ENCODE peak calls at places on chromosome 11, in four cellular contexts. One of them, this sample, is unnamed.

GRCh38 chr11:65555693-65556231 is 2.4 kb downstream of the LTBP3 start:
- DNase-seq in colonic mucosa: peak; percentile 46
- DNase-seq in uterus: peak; percentile 63
- DNase-seq in IMR-90: peak; percentile 88
- DNase-seq in this sample: no peak

GRCh38 chr11:85385561-85385960 is 241.6 kb downstream of the DLG2 start:
- DNase-seq in colonic mucosa: no peak
- DNase-seq in uterus: no peak
- DNase-seq in IMR-90: no peak
- DNase-seq in this sample: no peak

GRCh38 chr11:67032830-67033555 is 10.1 kb downstream of the SYT12 start:
- DNase-seq in colonic mucosa: no peak
- DNase-seq in uterus: peak; percentile 68
- DNase-seq in IMR-90: peak; percentile 94
- DNase-seq in this sample: no peak

GRCh38 chr11:64253043-64253442 is 1.7 kb downstream of the PLCB3 start:
- DNase-seq in colonic mucosa: no peak
- DNase-seq in uterus: no peak
- DNase-seq in IMR-90: no peak
- DNase-seq in this sample: no peak

GRCh38 chr11:14454861-14455632 is 44.6 kb downstream of the COPB1 start:
- DNase-seq in colonic mucosa: no peak
- DNase-seq in uterus: no peak
- DNase-seq in IMR-90: peak; percentile 39
- DNase-seq in this sample: no peak

GRCh38 chr11:22774716-22775115 is 54.9 kb downstream of the SVIP start:
- DNase-seq in colonic mucosa: no peak
- DNase-seq in uterus: no peak
- DNase-seq in IMR-90: no peak
- DNase-seq in this sample: no peak

GRCh38 chr11:72576196-72576595 is 98.0 kb downstream of the PDE2A start:
- DNase-seq in colonic mucosa: no peak
- DNase-seq in uterus: no peak
- DNase-seq in IMR-90: no peak
- DNase-seq in this sample: no peak

GRCh38 chr11:61832758-61833157 is 4.7 kb downstream of the FADS2 start:
- DNase-seq in colonic mucosa: no peak
- DNase-seq in uterus: no peak
- DNase-seq in IMR-90: no peak
- DNase-seq in this sample: no peak

GRCh38 chr11:61754534-61755482 is 2.4 kb downstream of the MYRF start:
- DNase-seq in colonic mucosa: no peak
- DNase-seq in uterus: peak; percentile 84
- DNase-seq in IMR-90: peak; percentile 54
- DNase-seq in this sample: no peak

GRCh38 chr11:16095756-16096155 is 260.6 kb downstream of the SOX6 start:
- DNase-seq in colonic mucosa: no peak
- DNase-seq in uterus: no peak
- DNase-seq in IMR-90: no peak
- DNase-seq in this sample: no peak

GRCh38 chr11:43638717-43639116 is 41.8 kb upstream of the HSD17B12 start:
- DNase-seq in colonic mucosa: no peak
- DNase-seq in uterus: no peak
- DNase-seq in IMR-90: no peak
- DNase-seq in this sample: no peak

GRCh38 chr11:23751280-23751679 is 745.6 kb upstream of the LUZP2 start:
- DNase-seq in colonic mucosa: no peak
- DNase-seq in uterus: no peak
- DNase-seq in IMR-90: no peak
- DNase-seq in this sample: no peak

GRCh38 chr11:75301602-75302345 is 49.7 kb downstream of the ARRB1 start:
- DNase-seq in colonic mucosa: peak; percentile 69
- DNase-seq in uterus: no peak
- DNase-seq in IMR-90: no peak
- DNase-seq in this sample: peak; percentile 26

GRCh38 chr11:27281740-27282139 is 81.3 kb downstream of the CCDC34 start:
- DNase-seq in colonic mucosa: no peak
- DNase-seq in uterus: no peak
- DNase-seq in IMR-90: no peak
- DNase-seq in this sample: no peak

GRCh38 chr11:108500721-108501120 is 2.5 kb upstream of the POGLUT3 start:
- DNase-seq in colonic mucosa: no peak
- DNase-seq in uterus: no peak
- DNase-seq in IMR-90: no peak
- DNase-seq in this sample: no peak

GRCh38 chr11:86209806-86210657 is 34.5 kb upstream of the EED start:
- DNase-seq in colonic mucosa: no peak
- DNase-seq in uterus: no peak
- DNase-seq in IMR-90: no peak
- DNase-seq in this sample: no peak

GRCh38 chr11:64007160-64007628 is 21.0 kb downstream of the OTUB1 start:
- DNase-seq in colonic mucosa: peak; percentile 27
- DNase-seq in uterus: peak; percentile 32
- DNase-seq in IMR-90: no peak
- DNase-seq in this sample: no peak

GRCh38 chr11:3153291-3153861 is 11.7 kb downstream of the OSBPL5 start:
- DNase-seq in colonic mucosa: no peak
- DNase-seq in uterus: peak; percentile 67
- DNase-seq in IMR-90: peak; percentile 97
- DNase-seq in this sample: no peak

GRCh38 chr11:120587299-120587698 is 75.8 kb downstream of the GRIK4 start:
- DNase-seq in colonic mucosa: no peak
- DNase-seq in uterus: no peak
- DNase-seq in IMR-90: no peak
- DNase-seq in this sample: no peak

GRCh38 chr11:35427158-35427557 is 7.8 kb upstream of the SLC1A2 start:
- DNase-seq in colonic mucosa: no peak
- DNase-seq in uterus: no peak
- DNase-seq in IMR-90: peak; percentile 54
- DNase-seq in this sample: peak; percentile 40

DNA sequence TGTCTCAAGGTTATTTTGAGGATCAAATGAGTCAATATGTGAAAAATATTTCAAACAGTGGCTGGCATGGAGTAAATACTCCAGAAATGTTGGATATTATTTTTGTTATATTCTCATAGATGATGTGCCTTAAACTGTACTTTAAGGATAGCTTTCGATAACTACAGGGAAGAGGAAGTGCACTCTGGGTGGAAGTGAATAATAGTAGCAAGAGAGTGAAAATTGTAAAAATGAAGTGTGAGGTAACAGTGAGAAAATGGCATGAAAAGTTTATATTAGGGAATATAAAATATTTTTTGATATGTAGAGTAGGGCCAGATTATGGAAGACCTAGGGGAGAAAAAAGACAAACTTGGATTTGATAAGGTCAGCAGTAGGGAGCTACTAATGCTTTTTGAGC is 258.9 kb downstream of the TMEM135 start:
- DNase-seq in colonic mucosa: no peak
- DNase-seq in uterus: no peak
- DNase-seq in IMR-90: no peak
- DNase-seq in this sample: no peak
- H3K4me1 ChIP-seq in colonic mucosa: no peaks in the 10 kb centered on the region
- H3K4me1 ChIP-seq in uterus: no peaks in the 10 kb centered on the region
- H3K4me1 ChIP-seq in IMR-90: peaks cover 4% of the 10 kb centered on the region
- H3K4me1 ChIP-seq in this sample: no peaks in the 10 kb centered on the region

GRCh38 chr11:116044520-116044919 is 540.3 kb upstream of the CADM1 start:
- DNase-seq in colonic mucosa: no peak
- DNase-seq in uterus: no peak
- DNase-seq in IMR-90: no peak
- DNase-seq in this sample: no peak

GRCh38 chr11:116043857-116044256 is 539.6 kb upstream of the CADM1 start:
- DNase-seq in colonic mucosa: no peak
- DNase-seq in uterus: no peak
- DNase-seq in IMR-90: no peak
- DNase-seq in this sample: no peak

GRCh38 chr11:116042125-116042524 is 537.9 kb upstream of the CADM1 start:
- DNase-seq in colonic mucosa: no peak
- DNase-seq in uterus: no peak
- DNase-seq in IMR-90: no peak
- DNase-seq in this sample: no peak

GRCh38 chr11:116044946-116045345 is 540.7 kb upstream of the CADM1 start:
- DNase-seq in colonic mucosa: no peak
- DNase-seq in uterus: no peak
- DNase-seq in IMR-90: no peak
- DNase-seq in this sample: no peak

DNA sequence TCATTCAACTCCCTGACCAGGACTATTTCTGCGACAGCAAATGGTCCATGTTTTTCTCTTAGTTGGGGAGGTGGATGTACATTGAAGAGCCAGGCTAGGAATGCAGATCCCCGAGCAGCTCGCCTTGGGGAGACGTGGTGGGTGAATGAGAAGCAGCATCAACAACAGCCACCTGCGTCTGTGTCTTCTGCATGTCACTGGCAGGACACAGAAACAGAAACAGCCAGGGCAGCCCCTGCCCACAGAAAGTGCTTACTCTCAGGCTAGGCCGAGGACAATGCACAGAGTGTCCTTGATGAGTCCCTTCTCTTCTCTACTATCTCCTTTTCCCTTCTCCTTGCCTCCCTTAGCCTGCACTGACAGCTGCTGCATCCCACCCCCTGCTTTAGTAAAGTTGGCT is 541.9 kb upstream of the CADM1 start:
- DNase-seq in colonic mucosa: no peak
- DNase-seq in uterus: no peak
- DNase-seq in IMR-90: no peak
- DNase-seq in this sample: no peak
- H3K36me3 ChIP-seq in colonic mucosa: no peaks in the 10 kb centered on the region
- H3K36me3 ChIP-seq in uterus: no peaks in the 10 kb centered on the region
- H3K36me3 ChIP-seq in IMR-90: no peaks in the 10 kb centered on the region
- H3K36me3 ChIP-seq in this sample: no peaks in the 10 kb centered on the region

DNA sequence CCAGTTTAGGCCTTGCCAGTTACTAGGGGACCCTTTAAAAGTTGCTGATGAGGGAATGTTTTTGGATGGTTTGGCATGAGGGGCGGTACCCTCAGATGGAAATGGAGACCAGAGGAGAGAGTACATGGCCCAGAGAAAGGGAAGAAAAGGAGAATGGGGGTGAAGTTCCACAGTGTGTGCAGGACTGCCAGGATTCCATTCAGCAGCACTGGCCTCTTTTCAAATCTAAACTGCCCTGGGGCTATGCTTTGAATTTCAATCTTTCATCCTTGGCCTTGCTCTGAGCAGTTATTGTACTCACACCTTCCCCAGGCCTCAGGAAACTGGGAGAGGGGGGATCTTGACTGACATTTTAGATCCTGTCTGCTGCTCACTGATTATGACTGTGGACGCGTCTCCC is 3.0 kb downstream of the SLC3A2 start:
- DNase-seq in colonic mucosa: no peak
- DNase-seq in uterus: no peak
- DNase-seq in IMR-90: no peak
- DNase-seq in this sample: no peak
- H3K4me1 ChIP-seq in colonic mucosa: peaks cover 13% of the 10 kb centered on the region
- H3K4me1 ChIP-seq in uterus: peaks cover 20% of the 10 kb centered on the region
- H3K4me1 ChIP-seq in IMR-90: peaks cover 29% of the 10 kb centered on the region
- H3K4me1 ChIP-seq in this sample: peaks cover 23% of the 10 kb centered on the region

GRCh38 chr11:686451-687243 is 8.4 kb downstream of the DEAF1 start:
- DNase-seq in colonic mucosa: no peak
- DNase-seq in uterus: no peak
- DNase-seq in IMR-90: no peak
- DNase-seq in this sample: no peak

GRCh38 chr11:678297-678696 is 16.7 kb downstream of the DEAF1 start:
- DNase-seq in colonic mucosa: no peak
- DNase-seq in uterus: no peak
- DNase-seq in IMR-90: no peak
- DNase-seq in this sample: no peak

GRCh38 chr11:679271-680207 is 15.5 kb downstream of the DEAF1 start:
- DNase-seq in colonic mucosa: no peak
- DNase-seq in uterus: no peak
- DNase-seq in IMR-90: no peak
- DNase-seq in this sample: no peak

GRCh38 chr11:680476-680875 is 14.5 kb downstream of the DEAF1 start:
- DNase-seq in colonic mucosa: no peak
- DNase-seq in uterus: no peak
- DNase-seq in IMR-90: no peak
- DNase-seq in this sample: no peak

DNA sequence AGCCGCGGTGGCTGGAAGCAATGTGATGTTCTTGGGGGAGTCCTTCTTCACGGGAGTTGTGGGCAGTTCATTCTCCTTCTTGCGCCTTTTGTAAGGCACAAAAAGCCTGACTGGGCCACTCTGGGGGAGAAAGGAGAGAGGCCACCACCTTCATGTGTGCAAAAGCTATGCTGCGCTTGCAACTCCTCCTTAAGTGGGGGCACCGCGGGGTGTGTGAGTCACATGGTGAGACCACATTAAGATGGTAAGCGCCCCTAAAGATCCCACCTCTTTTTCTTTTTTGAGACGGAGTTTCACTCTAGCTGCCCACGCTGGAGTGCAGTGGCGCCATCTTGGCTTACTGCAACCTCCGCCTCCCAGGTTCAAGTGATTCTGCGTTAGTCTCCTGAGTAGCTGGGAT is 14.1 kb downstream of the DEAF1 start:
- DNase-seq in colonic mucosa: no peak
- DNase-seq in uterus: no peak
- DNase-seq in IMR-90: no peak
- DNase-seq in this sample: no peak
- H3K36me3 ChIP-seq in colonic mucosa: no peaks in the 10 kb centered on the region
- H3K36me3 ChIP-seq in uterus: no peaks in the 10 kb centered on the region
- H3K36me3 ChIP-seq in IMR-90: peaks cover 48% of the 10 kb centered on the region
- H3K36me3 ChIP-seq in this sample: peaks cover 5% of the 10 kb centered on the region

GRCh38 chr11:94730153-94730552 is 38.0 kb upstream of the AMOTL1 start:
- DNase-seq in colonic mucosa: no peak
- DNase-seq in uterus: no peak
- DNase-seq in IMR-90: no peak
- DNase-seq in this sample: no peak

GRCh38 chr11:94734563-94735275 is 33.4 kb upstream of the AMOTL1 start:
- DNase-seq in colonic mucosa: no peak
- DNase-seq in uterus: no peak
- DNase-seq in IMR-90: no peak
- DNase-seq in this sample: no peak

GRCh38 chr11:94732617-94733292 is 35.4 kb upstream of the AMOTL1 start:
- DNase-seq in colonic mucosa: no peak
- DNase-seq in uterus: peak; percentile 64
- DNase-seq in IMR-90: peak; percentile 87
- DNase-seq in this sample: no peak

GRCh38 chr11:94729352-94729751 is 38.8 kb upstream of the AMOTL1 start:
- DNase-seq in colonic mucosa: no peak
- DNase-seq in uterus: no peak
- DNase-seq in IMR-90: no peak
- DNase-seq in this sample: no peak

DNA sequence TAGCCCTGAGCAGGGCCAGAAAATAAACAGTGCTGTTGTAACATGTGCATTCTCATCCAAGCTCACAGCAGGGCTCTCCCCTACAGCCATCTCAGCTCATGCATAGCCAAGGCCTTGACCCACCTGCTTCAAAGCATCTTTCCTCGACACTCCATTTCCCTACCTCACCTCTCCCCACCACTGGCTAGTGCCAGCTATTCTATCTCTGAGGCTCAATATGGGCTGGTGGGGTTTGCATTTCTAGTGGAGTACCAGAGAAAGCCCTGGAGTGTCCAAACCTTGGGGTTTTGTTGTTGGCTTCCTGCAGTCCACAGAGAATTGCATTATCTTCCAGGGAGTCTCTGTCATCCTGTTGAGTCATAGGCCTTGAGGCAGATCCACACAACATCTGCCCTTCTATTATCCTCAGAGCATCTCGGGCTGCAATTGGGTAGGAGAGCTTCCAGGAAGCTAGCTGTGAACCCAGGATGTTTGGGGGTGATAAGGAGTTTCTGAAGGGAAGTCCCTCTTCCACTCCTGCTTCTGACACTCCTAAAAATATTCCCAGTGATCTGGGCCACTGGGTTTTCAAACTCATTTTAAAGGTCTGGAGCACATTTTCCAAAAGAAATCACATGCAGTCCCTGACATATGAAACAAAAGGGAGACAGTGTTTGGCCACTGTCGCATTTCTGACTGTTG is 36.1 kb upstream of the AMOTL1 start:
- DNase-seq in colonic mucosa: no peak
- DNase-seq in uterus: peak; percentile 26
- DNase-seq in IMR-90: peak; percentile 91
- DNase-seq in this sample: no peak
- H3K4me1 ChIP-seq in colonic mucosa: no peaks in the 10 kb centered on the region
- H3K4me1 ChIP-seq in uterus: no peaks in the 10 kb centered on the region
- H3K4me1 ChIP-seq in IMR-90: peaks cover 17% of the 10 kb centered on the region
- H3K4me1 ChIP-seq in this sample: no peaks in the 10 kb centered on the region

This sample was measured in prostate gland.